ENCODE peak calls at places on chromosomes 11 and 22, in nine cellular contexts. S is BJ; Y is activated CD4-positive, alpha-beta T cell treated with anti-CD3 and anti-CD28 coated beads for 48 hours; E is tibial nerve; J is DMS153; Z is CD4-positive, alpha-beta T cell; G is astrocyte of the spinal cord; F is activated CD4-positive, alpha-beta memory T cell treated with anti-CD3 and anti-CD28 coated beads for 36 hours; I is amniotic stem cell. Q is an unnamed sample.

GRCh38 chr11:10325398-10326079 is 20.7 kb downstream of the ADM start:
- DNase-seq in G (peak; percentile 96), J (no peak), Z (no peak), Y (no peak), E (no peak), I (peak; percentile 58), F (no peak), S (peak; percentile 70), Q (no peak)

GRCh38 chr11:61295596-61295926 is 445 bp upstream of the VWCE start:
- DNase-seq in I (no peak), J (no peak), G (no peak), S (no peak), Y (no peak), F (no peak), E (no peak), Z (no peak), Q (no peak)

GRCh38 chr11:64094463-64095223 is 58.9 kb downstream of the FLRT1 start:
- DNase-seq in S (no peak), J (no peak), E (no peak), Z (no peak), F (no peak), Y (no peak), G (peak; percentile 78), I (no peak), Q (peak; percentile 93)

GRCh38 chr22:21959274-21960074 is 6.8 kb upstream of the PPM1F start:
- DNase-seq in J (no peak), G (no peak), E (no peak), I (no peak), S (no peak), F (no peak), Y (no peak), Z (no peak), Q (no peak)

GRCh38 chr11:126111458-126112116 is 48.9 kb upstream of the CDON start:
- DNase-seq in Y (no peak), F (no peak), G (no peak), J (peak; percentile 66), E (no peak), S (no peak), I (no peak), Z (no peak), Q (no peak)

GRCh38 chr11:1864831-1865665 is 12.2 kb downstream of the LSP1 start:
- DNase-seq in Z (no peak), Y (no peak), F (no peak), E (no peak), I (no peak), S (no peak), J (peak; percentile 5), G (no peak), Q (no peak)

GRCh38 chr22:36197065-36197440 is 4.6 kb downstream of the APOL4 start:
- DNase-seq in F (no peak), S (no peak), Z (no peak), I (peak; percentile 49), E (no peak), Y (no peak), J (no peak), G (peak; percentile 43), Q (no peak)

GRCh38 chr11:35623708-35624168 is 5.5 kb downstream of the FJX1 start:
- DNase-seq in Y (no peak), I (no peak), E (no peak), F (no peak), G (peak; percentile 89), J (peak; percentile 4), S (no peak), Z (no peak), Q (peak; percentile 56)

GRCh38 chr22:19761500-19762314 is 1.1 kb downstream of the TBX1 start:
- DNase-seq in I (no peak), F (no peak), S (no peak), G (no peak), E (no peak), Z (no peak), J (no peak), Y (no peak), Q (no peak)

GRCh38 chr11:61442616-61443015 is 12.7 kb downstream of the SDHAF2 start:
- DNase-seq in Y (no peak), Z (no peak), S (no peak), J (no peak), E (no peak), I (no peak), G (no peak), F (no peak), Q (no peak)

GRCh38 chr11:45025716-45026492 is 75.2 kb upstream of the TP53I11 start:
- DNase-seq in I (no peak), E (no peak), Z (no peak), J (peak; percentile 86), S (no peak), G (no peak), Y (peak; percentile 8), F (peak; percentile 27), Q (no peak)

GRCh38 chr11:113926273-113927183 is 21.9 kb downstream of the HTR3B start:
- DNase-seq in Y (no peak), I (no peak), S (no peak), E (no peak), F (no peak), Z (no peak), J (no peak), G (no peak), Q (no peak)

GRCh38 chr11:65817312-65817814 is 16.4 kb upstream of the SNX32 start:
- DNase-seq in J (no peak), Y (no peak), I (no peak), S (no peak), E (no peak), F (no peak), Z (no peak), G (peak; percentile 6), Q (no peak)

GRCh38 chr11:33978376-33978775 is 73.2 kb upstream of the CAPRIN1 start:
- DNase-seq in F (no peak), S (no peak), I (no peak), G (no peak), J (no peak), Y (no peak), Z (no peak), E (no peak), Q (no peak)

GRCh38 chr11:117417342-117417741 is 89.7 kb downstream of the CEP164 start:
- DNase-seq in J (no peak), S (no peak), F (no peak), E (no peak), I (no peak), G (no peak), Z (no peak), Y (no peak), Q (no peak)

GRCh38 chr11:75576445-75577049 is 14.5 kb downstream of the SERPINH1 start:
- DNase-seq in Z (no peak), S (no peak), F (no peak), G (peak; percentile 46), Y (peak; percentile 23), J (no peak), E (peak; percentile 35), I (no peak), Q (no peak)

GRCh38 chr22:23534851-23535717 is 45.0 kb downstream of the IGLL1 start:
- DNase-seq in F (peak; percentile 3), Y (no peak), S (no peak), G (no peak), I (no peak), Z (no peak), E (no peak), J (no peak), Q (no peak)

GRCh38 chr11:76408171-76408965 is 27.2 kb downstream of the GVQW3 start:
- DNase-seq in F (no peak), J (peak; percentile 65), G (no peak), I (no peak), Y (no peak), S (no peak), E (no peak), Z (no peak), Q (no peak)

GRCh38 chr11:111870887-111871692 is at the start of gene ALG9:
- DNase-seq in Y (peak; percentile 92), F (peak; percentile 92), S (no peak), Z (peak; percentile 84), G (peak; percentile 85), J (peak; percentile 38), I (peak; percentile 43), E (peak; percentile 71), Q (peak; percentile 93)

GRCh38 chr11:12233602-12233925 is 123.2 kb downstream of the MICAL2 start:
- DNase-seq in G (no peak), E (no peak), Y (no peak), F (no peak), S (no peak), Z (no peak), J (no peak), I (no peak), Q (no peak)

GRCh38 chr22:24185001-24185500 is 3.8 kb downstream of the SUSD2 start:
- DNase-seq in J (no peak), F (no peak), E (no peak), G (no peak), S (no peak), Y (no peak), I (no peak), Z (no peak), Q (no peak)

GRCh38 chr11:130202818-130203671 is 43.5 kb downstream of the ST14 start:
- DNase-seq in J (no peak), G (no peak), Y (no peak), E (no peak), S (no peak), F (no peak), Z (no peak), I (no peak), Q (no peak)

GRCh38 chr11:74449369-74449931 is 17.9 kb downstream of the KCNE3 start:
- DNase-seq in E (no peak), G (peak; percentile 81), F (peak; percentile 35), Z (no peak), J (peak; percentile 78), Y (peak; percentile 46), S (peak; percentile 16), I (peak; percentile 60), Q (peak; percentile 76)

GRCh38 chr11:1060885-1061616 is 13.6 kb upstream of the MUC2 start:
- DNase-seq in J (no peak), E (peak; percentile 8), Z (no peak), F (peak; percentile 1), S (peak; percentile 65), I (peak; percentile 81), G (peak; percentile 19), Y (no peak), Q (peak; percentile 78)

GRCh38 chr22:38451404-38451803 is 3.6 kb downstream of the KCNJ4 start:
- DNase-seq in S (no peak), Z (no peak), E (no peak), Y (no peak), G (no peak), J (no peak), F (no peak), I (no peak), Q (no peak)

GRCh38 chr11:93054881-93055280 is 85.4 kb downstream of the MTNR1B start:
- DNase-seq in I (peak; percentile 78), Y (peak; percentile 40), J (no peak), F (peak; percentile 43), S (peak; percentile 77), E (no peak), G (peak; percentile 95), Z (no peak), Q (peak; percentile 69)

GRCh38 chr11:105466582-105467228 is 143.2 kb upstream of the GRIA4 start:
- DNase-seq in I (no peak), Z (no peak), S (no peak), J (peak; percentile 29), G (peak; percentile 65), F (no peak), E (no peak), Y (no peak), Q (peak; percentile 14)

GRCh38 chr22:32444068-32444467 is 20.2 kb downstream of the BPIFC start:
- DNase-seq in G (no peak), E (no peak), S (no peak), J (peak; percentile 40), F (peak; percentile 33), I (no peak), Z (no peak), Y (peak; percentile 10), Q (peak; percentile 8)